ENCODE peak calls at places on chromosomes 13 and 19, in six cellular contexts. B is AG08396, G is caudate nucleus, Z is neural progenitor cell, U is SHP77, C is M059J. M is an unnamed sample.

GRCh38 chr13:76879211-76879875 is 6.9 kb downstream of the KCTD12 start:
- DNase-seq in B (peak), G (no peak), Z (no peak), U (no peak), C (peak), M (no peak)

GRCh38 chr13:50323440-50324070 is 308.3 kb downstream of the KCNRG start:
- DNase-seq in B (peak), G (no peak), Z (no peak), U (no peak), C (peak), M (no peak)

GRCh38 chr13:78192721-78193120 is 274.1 kb upstream of the EDNRB start:
- DNase-seq in B (peak), G (no peak), Z (no peak), U (no peak), C (peak), M (no peak)

GRCh38 chr19:4108767-4109625 is 14.9 kb downstream of the MAP2K2 start:
- DNase-seq in B (no peak), G (no peak), Z (no peak), U (no peak), C (no peak), M (no peak)

GRCh38 chr19:1445185-1445931 is 4.6 kb upstream of the APC2 start:
- DNase-seq in B (peak), G (peak), Z (peak), U (peak), C (peak), M (peak)

GRCh38 chr13:108897955-108898354 is 268.5 kb downstream of the MYO16 start:
- DNase-seq in B (no peak), G (no peak), Z (no peak), U (peak), C (no peak), M (no peak)

GRCh38 chr19:41264581-41265375 is 606 bp downstream of the HNRNPUL1 start:
- DNase-seq in B (peak), G (peak), Z (peak), U (peak), C (peak), M (peak)

GRCh38 chr13:54953786-54954185 is 1925.2 kb downstream of the OLFM4 start:
- DNase-seq in B (no peak), G (no peak), Z (no peak), U (no peak), C (no peak), M (no peak)

GRCh38 chr13:34425307-34425949 is 516.6 kb upstream of the NBEA start:
- DNase-seq in B (no peak), G (no peak), Z (no peak), U (no peak), C (no peak), M (peak)

GRCh38 chr19:12156254-12157058 is at the start of gene ZNF625:
- DNase-seq in B (peak), G (peak), Z (peak), U (peak), C (peak), M (peak)

GRCh38 chr13:102328909-102329308 is 72.9 kb downstream of the FGF14 start:
- DNase-seq in B (no peak), G (no peak), Z (no peak), U (no peak), C (no peak), M (no peak)

GRCh38 chr13:60213236-60213746 is 49.6 kb upstream of the DIAPH3 start:
- DNase-seq in B (no peak), G (no peak), Z (no peak), U (no peak), C (no peak), M (no peak)

GRCh38 chr19:13597625-13598024 is 91.3 kb upstream of the CACNA1A start:
- DNase-seq in B (peak), G (peak), Z (peak), U (peak), C (peak), M (peak)

GRCh38 chr13:63425131-63425530 is 2009.5 kb upstream of the PCDH20 start:
- DNase-seq in B (no peak), G (no peak), Z (no peak), U (no peak), C (peak), M (no peak)

GRCh38 chr19:55041627-55042343 is 3.7 kb upstream of the GP6 start:
- DNase-seq in B (no peak), G (no peak), Z (no peak), U (no peak), C (no peak), M (no peak)

GRCh38 chr13:74424455-74424854 is 290.3 kb upstream of the KLF12 start:
- DNase-seq in B (no peak), G (no peak), Z (no peak), U (no peak), C (no peak), M (no peak)

GRCh38 chr19:51689751-51690358 is 3.3 kb upstream of the SPACA6 start:
- DNase-seq in B (no peak), G (peak), Z (peak), U (peak), C (peak), M (peak)

GRCh38 chr19:38055040-38055439 is 148.0 kb downstream of the SIPA1L3 start:
- DNase-seq in B (no peak), G (no peak), Z (peak), U (no peak), C (no peak), M (peak)

GRCh38 chr13:46963874-46964273 is 67.0 kb upstream of the HTR2A start:
- DNase-seq in B (no peak), G (no peak), Z (no peak), U (no peak), C (peak), M (no peak)

GRCh38 chr19:6587998-6588507 is 2.9 kb downstream of the CD70 start:
- DNase-seq in B (no peak), G (no peak), Z (peak), U (no peak), C (no peak), M (peak)

GRCh38 chr13:39102981-39103490 is 64.8 kb downstream of the NHLRC3 start:
- DNase-seq in B (no peak), G (peak), Z (no peak), U (no peak), C (no peak), M (no peak)

M was measured in GM23338.